ENCODE peak calls at places on chromosomes 16 and 17, in nine cellular contexts. U is heart left ventricle; P is CD8-positive, alpha-beta memory T cell; H is tibial nerve; D is body of pancreas; X is aorta; I is mesendoderm; K is GM23248; V is fibroblast of lung. W is an unnamed sample.

GRCh38 chr16:75096730-75097129 is 19.9 kb downstream of the LDHD start:
- DNase-seq in D (peak), P (no peak), U (no peak), H (no peak), X (no peak), V (no peak), K (no peak), I (peak), W (peak)

GRCh38 chr16:396605-397004 is 394 bp upstream of the NME4 start:
- DNase-seq in V (peak), D (no peak), U (no peak), P (no peak), H (no peak), X (no peak), K (peak), I (peak), W (no peak)

GRCh38 chr16:85673529-85674417 is 15.0 kb downstream of the GINS2 start:
- DNase-seq in H (no peak), D (peak), P (no peak), K (peak), X (peak), I (no peak), V (peak), U (peak), W (no peak)

GRCh38 chr17:75564195-75564594 is 23.4 kb upstream of the MYO15B start:
- DNase-seq in D (no peak), U (no peak), H (no peak), X (no peak), P (no peak), I (no peak), V (no peak), K (no peak), W (no peak)

GRCh38 chr16:740764-741505 is at the start of gene CIAO3:
- DNase-seq in K (peak), H (peak), P (peak), X (peak), D (peak), I (peak), V (peak), U (peak), W (peak)

GRCh38 chr17:81929253-81930141 is 2.0 kb upstream of the MAFG start:
- DNase-seq in D (no peak), I (no peak), X (peak), V (no peak), K (no peak), U (no peak), P (no peak), H (no peak), W (no peak)

GRCh38 chr17:32341857-32342602 is at the start of gene C17orf75:
- DNase-seq in U (peak), I (peak), K (peak), P (peak), D (peak), H (peak), X (peak), V (peak), W (no peak)

GRCh38 chr17:46072998-46073397 is 73.9 kb downstream of the STH start:
- DNase-seq in H (no peak), U (no peak), P (no peak), V (peak), D (no peak), X (no peak), I (peak), K (peak), W (no peak)

GRCh38 chr17:16178836-16179235 is 36.5 kb downstream of the NCOR1 start:
- DNase-seq in K (peak), D (no peak), U (no peak), P (no peak), V (peak), X (no peak), H (no peak), I (no peak), W (no peak)

GRCh38 chr16:70395345-70395901 is 43.5 kb downstream of the ST3GAL2 start:
- DNase-seq in H (no peak), U (peak), I (peak), D (peak), K (peak), P (peak), V (peak), X (peak), W (no peak)

GRCh38 chr17:21355586-21355985 is 20.6 kb upstream of the KCNJ12 start:
- DNase-seq in K (no peak), U (no peak), H (no peak), V (no peak), P (no peak), D (no peak), X (no peak), I (no peak), W (no peak)

GRCh38 chr17:17064322-17064721 is 22.1 kb downstream of the MPRIP start:
- DNase-seq in K (no peak), V (no peak), I (no peak), H (no peak), D (no peak), X (peak), U (peak), P (no peak), W (no peak)

GRCh38 chr16:53159781-53160436 is 105.1 kb downstream of the CHD9 start:
- DNase-seq in D (no peak), X (no peak), U (no peak), V (peak), H (peak), P (peak), K (peak), I (peak), W (no peak)

GRCh38 chr16:1708083-1708767 is 2.2 kb downstream of the MAPK8IP3 start:
- DNase-seq in X (no peak), H (no peak), U (no peak), P (peak), K (no peak), I (no peak), V (peak), D (no peak), W (no peak)

GRCh38 chr17:47620503-47621245 is 29.0 kb upstream of the KPNB1 start:
- DNase-seq in P (no peak), H (no peak), I (no peak), K (no peak), U (no peak), D (no peak), X (no peak), V (no peak), W (peak)

GRCh38 chr17:181213-182163 is at the start of gene DOC2B:
- DNase-seq in V (peak), I (peak), U (peak), P (no peak), H (no peak), D (peak), X (peak), K (peak), W (no peak)

GRCh38 chr17:4788807-4789700 is at the start of gene GLTPD2:
- DNase-seq in K (no peak), X (no peak), I (peak), P (no peak), H (no peak), U (no peak), D (peak), V (no peak), W (no peak)

GRCh38 chr16:69276143-69277115 is 34.7 kb upstream of the VPS4A start:
- DNase-seq in H (peak), X (peak), P (no peak), U (peak), V (peak), I (no peak), D (no peak), K (peak), W (no peak)

GRCh38 chr17:2194778-2195417 is 108.7 kb downstream of the SMG6 start:
- DNase-seq in P (no peak), I (peak), K (peak), V (no peak), D (no peak), X (no peak), H (no peak), U (no peak), W (no peak)

GRCh38 chr16:58502217-58502921 is 2.4 kb downstream of the NDRG4 start:
- DNase-seq in U (no peak), K (no peak), I (no peak), X (peak), V (no peak), P (no peak), H (no peak), D (peak), W (no peak)

GRCh38 chr17:70752966-70753467 is 583.7 kb downstream of the KCNJ2 start:
- DNase-seq in K (no peak), V (no peak), P (no peak), H (no peak), X (no peak), I (no peak), D (no peak), U (no peak), W (no peak)

GRCh38 chr16:49822649-49823370 is 33.1 kb downstream of the ZNF423 start:
- DNase-seq in K (no peak), I (peak), U (no peak), P (no peak), H (no peak), X (no peak), V (no peak), D (no peak), W (no peak)

DNA sequence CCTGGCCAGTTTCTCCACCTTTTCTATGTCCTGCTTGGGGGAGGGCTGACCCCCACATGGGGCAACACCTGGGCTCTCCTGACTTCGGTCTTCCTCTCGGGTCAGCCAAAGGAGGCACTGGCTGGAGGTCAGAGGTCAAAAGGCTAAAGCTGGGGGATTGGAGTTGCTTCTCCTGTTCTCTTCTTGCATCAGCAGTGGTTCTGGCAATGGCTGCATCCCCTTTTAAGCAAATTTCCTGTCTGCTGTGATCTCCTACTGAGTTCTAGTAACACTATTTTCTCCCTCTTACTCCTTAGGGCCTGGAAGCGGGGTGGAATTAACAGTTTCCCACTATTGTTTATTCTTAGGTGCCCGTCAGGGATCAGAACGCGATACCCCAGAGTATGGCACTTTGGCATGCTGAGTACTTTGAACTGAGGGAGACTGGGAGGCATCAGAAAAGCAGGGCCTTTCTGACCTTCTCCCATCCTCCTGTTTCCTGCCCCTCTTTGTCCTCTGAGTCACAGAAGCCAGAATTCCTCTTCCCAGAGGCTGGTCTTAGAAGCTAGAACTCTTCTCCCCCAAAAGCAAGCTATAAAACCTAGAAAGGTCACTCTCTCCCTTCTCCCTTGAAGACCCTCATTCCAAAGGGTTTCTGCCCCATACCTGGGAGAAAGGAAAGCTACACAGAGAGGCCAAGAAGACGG is 268.2 kb downstream of the STX8 start:
- DNase-seq in U (no peak), X (no peak), V (peak), K (peak), I (peak), D (no peak), H (no peak), P (no peak), W (no peak)
- H3K27ac ChIP-seq in U (no peak), X (no peak), V (no peak), K (no peak), I (peak), D (no peak), H (no peak), P (no peak), W (no peak)

GRCh38 chr17:34243732-34244299 is 11.3 kb upstream of the CCL2 start:
- DNase-seq in K (no peak), P (no peak), X (no peak), H (no peak), V (no peak), I (no peak), D (no peak), U (no peak), W (no peak)
- H3K27ac ChIP-seq in K (no peak), P (no peak), X (no peak), H (no peak), V (no peak), I (no peak), D (no peak), U (no peak), W (no peak)

GRCh38 chr16:11978080-11978479 is 1.5 kb downstream of the SNX29 start:
- DNase-seq in D (no peak), X (no peak), K (peak), P (no peak), U (no peak), V (no peak), H (no peak), I (no peak), W (no peak)
- H3K27ac ChIP-seq in D (no peak), X (no peak), K (peak), P (no peak), U (peak), V (peak), H (peak), I (no peak), W (peak)

GRCh38 chr16:51441331-51441730 is 290.3 kb upstream of the SALL1 start:
- DNase-seq in V (no peak), I (no peak), P (no peak), K (no peak), H (no peak), X (no peak), U (no peak), D (no peak), W (no peak)
- H3K27ac ChIP-seq in V (no peak), I (no peak), P (no peak), K (no peak), H (no peak), X (no peak), U (no peak), D (no peak), W (no peak)